ENCODE peak calls at places on chromosome 1, in eight cellular contexts. M, Z, E, Y, W, S, C and N are unnamed samples.

GRCh38 chr1:112807117-112807516 is 92.0 kb upstream of the PPM1J start:
- DNase-seq in W (peak), Z (no peak), M (no peak), C (no peak), E (no peak), S (no peak), Y (no peak), N (no peak)

GRCh38 chr1:94555091-94555490 is 13.5 kb upstream of the F3 start:
- DNase-seq in C (no peak), E (no peak), W (no peak), Y (no peak), Z (no peak), S (no peak), M (no peak), N (no peak)

GRCh38 chr1:194102607-194103006 is 916.2 kb upstream of the B3GALT2 start:
- DNase-seq in W (no peak), C (no peak), M (no peak), E (peak), Z (no peak), Y (peak), S (peak), N (no peak)

GRCh38 chr1:211236633-211237321 is 22.4 kb upstream of the RCOR3 start:
- DNase-seq in W (no peak), E (no peak), S (no peak), Y (no peak), M (no peak), Z (no peak), C (no peak), N (no peak)

GRCh38 chr1:23964235-23964668 is 4.6 kb downstream of the PNRC2 start:
- DNase-seq in E (no peak), Z (no peak), C (no peak), W (no peak), M (no peak), S (no peak), Y (no peak), N (no peak)

GRCh38 chr1:30527511-30528140 is 195.8 kb downstream of the MATN1 start:
- DNase-seq in Y (no peak), W (no peak), M (no peak), S (no peak), E (no peak), C (no peak), Z (no peak), N (no peak)

GRCh38 chr1:2213576-2214505 is 14.3 kb upstream of the SKI start:
- DNase-seq in E (no peak), W (no peak), C (no peak), S (no peak), Y (no peak), Z (no peak), M (no peak), N (peak)

GRCh38 chr1:2519029-2519685 is 7.2 kb downstream of the PANK4 start:
- DNase-seq in S (no peak), Z (no peak), E (no peak), M (no peak), C (no peak), W (no peak), Y (no peak), N (no peak)

GRCh38 chr1:7384679-7385078 is 386.4 kb upstream of the VAMP3 start:
- DNase-seq in W (no peak), S (no peak), Z (no peak), M (no peak), C (no peak), Y (no peak), E (no peak), N (no peak)

GRCh38 chr1:53631622-53632310 is 107.2 kb downstream of the GLIS1 start:
- DNase-seq in Z (no peak), M (no peak), W (no peak), Y (no peak), C (no peak), S (no peak), E (no peak), N (no peak)

GRCh38 chr1:50610563-50610962 is 187.3 kb upstream of the DMRTA2 start:
- DNase-seq in W (no peak), Z (no peak), Y (no peak), E (no peak), C (peak), S (no peak), M (no peak), N (no peak)

GRCh38 chr1:185314416-185314815 is 2.6 kb downstream of the IVNS1ABP start:
- DNase-seq in S (no peak), Y (no peak), E (no peak), Z (no peak), C (no peak), W (no peak), M (no peak), N (peak)

GRCh38 chr1:94951509-94952208 is 24.7 kb upstream of the CNN3 start:
- DNase-seq in Y (no peak), E (no peak), M (no peak), Z (no peak), S (no peak), W (no peak), C (no peak), N (no peak)

GRCh38 chr1:38052750-38053415 is 6.3 kb upstream of the POU3F1 start:
- DNase-seq in E (no peak), C (peak), Y (no peak), M (no peak), W (no peak), S (peak), Z (no peak), N (no peak)

GRCh38 chr1:30911061-30911954 is 2.8 kb upstream of the SDC3 start:
- DNase-seq in Z (peak), W (peak), C (no peak), M (peak), S (peak), E (peak), Y (peak), N (peak)

GRCh38 chr1:5637171-5637570 is 355.1 kb downstream of the NPHP4 start:
- DNase-seq in M (no peak), W (peak), C (no peak), S (peak), Z (peak), E (peak), Y (no peak), N (no peak)

GRCh38 chr1:231630558-231631205 is 4.1 kb downstream of the DISC1 start:
- DNase-seq in W (no peak), E (no peak), S (no peak), Y (no peak), M (no peak), Z (no peak), C (no peak), N (no peak)

GRCh38 chr1:84887261-84887934 is 5.6 kb downstream of the LPAR3 start:
- DNase-seq in S (no peak), C (no peak), M (no peak), Z (no peak), E (no peak), W (no peak), Y (no peak), N (no peak)

GRCh38 chr1:234954613-234955012 is 174.0 kb downstream of the TOMM20 start:
- DNase-seq in E (no peak), Z (no peak), Y (no peak), W (no peak), M (no peak), S (peak), C (no peak), N (no peak)

GRCh38 chr1:35120458-35121133 is 41.4 kb downstream of the ZMYM1 start:
- DNase-seq in Y (peak), Z (no peak), W (no peak), C (no peak), M (peak), S (no peak), E (no peak), N (peak)
- TF ChIP-seq POLR2A in Y (no peak), Z (no peak), W (no peak), C (peak), M (no peak), S (no peak), E (no peak), N (no peak)

DNA sequence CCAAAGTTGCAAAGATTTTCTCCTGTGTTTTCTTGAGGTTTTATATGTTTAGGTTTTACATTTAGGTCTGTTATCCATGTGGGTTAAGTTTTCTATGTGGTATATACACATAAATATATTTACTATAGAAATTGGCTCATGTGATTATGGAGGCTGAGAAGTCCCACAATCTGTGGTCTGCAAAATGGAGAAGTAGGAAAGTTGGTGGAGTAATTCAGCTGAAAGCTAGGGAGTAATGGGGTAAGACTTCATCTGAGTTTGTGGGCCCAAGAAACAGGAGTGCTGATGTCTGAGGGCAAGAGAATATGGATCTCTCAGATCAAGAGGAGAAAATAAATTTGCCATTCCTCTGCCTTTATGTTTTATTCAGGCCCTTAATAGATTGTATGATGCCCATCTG is 146.0 kb downstream of the GPATCH2 start:
- DNase-seq in W (no peak), S (peak), C (no peak), M (no peak), Z (no peak), Y (no peak), E (no peak), N (no peak)
- TF ChIP-seq MAX in W (no peak), S (no peak), C (no peak), M (no peak), Z (no peak), Y (no peak), E (no peak), N (no peak)

DNA sequence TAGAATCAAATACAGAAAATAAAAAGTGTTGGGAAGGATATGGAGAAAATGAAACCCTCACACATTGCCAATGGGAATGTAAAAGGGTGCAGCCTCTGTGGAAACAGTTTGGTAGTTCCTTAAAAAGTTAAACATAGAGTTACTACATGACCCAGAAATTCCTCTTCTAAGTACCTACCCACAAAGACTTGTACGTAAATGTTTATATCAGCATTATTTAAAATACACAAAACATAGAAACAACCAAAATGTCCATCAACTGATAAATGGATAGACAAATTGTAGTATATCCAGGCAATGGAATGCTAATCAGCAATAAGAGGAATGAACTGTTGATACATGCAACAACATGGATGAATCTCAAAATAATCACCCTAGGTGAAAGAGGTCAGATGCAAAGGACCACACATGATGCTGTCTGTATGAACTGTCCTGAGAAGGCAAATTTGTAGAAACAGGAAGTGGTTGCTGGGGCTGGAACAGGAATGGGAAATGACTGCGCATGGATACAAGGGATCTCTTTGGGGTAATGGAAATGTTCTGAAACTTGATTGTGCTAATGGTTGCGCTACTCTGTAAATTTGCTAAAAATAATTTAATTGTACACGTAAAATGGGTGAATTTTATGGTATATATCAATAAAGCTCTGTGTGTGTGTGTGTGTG is 18.9 kb downstream of the ZMYND12 start:
- DNase-seq in E (no peak), S (peak), Y (no peak), Z (no peak), C (no peak), W (no peak), M (no peak), N (peak)
- TF ChIP-seq POLR2A in E (no peak), S (no peak), Y (no peak), Z (no peak), C (no peak), W (no peak), M (no peak), N (no peak)

DNA sequence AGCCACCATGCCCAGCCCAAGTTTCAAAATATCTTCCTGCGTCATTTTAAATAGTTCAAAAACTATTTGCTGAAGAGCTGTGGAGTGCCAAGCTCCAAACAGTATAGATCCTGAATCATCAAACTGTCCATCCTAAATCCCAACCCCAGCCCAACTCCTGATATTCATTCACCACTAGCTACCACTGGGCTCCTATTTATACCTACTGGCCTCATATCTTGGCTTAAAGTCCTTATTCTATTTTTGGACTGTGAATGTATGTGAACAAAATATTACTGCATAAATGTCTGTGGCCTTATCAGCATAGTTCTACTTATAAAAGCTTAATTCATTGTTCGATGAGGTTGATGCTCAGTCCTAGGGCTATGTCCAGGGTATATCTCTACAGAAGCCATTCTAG is 5.2 kb upstream of the SCAMP3 start:
- DNase-seq in C (no peak), W (no peak), M (no peak), S (no peak), E (no peak), Z (no peak), Y (no peak), N (no peak)
- TF ChIP-seq MAX in C (no peak), W (no peak), M (no peak), S (no peak), E (no peak), Z (no peak), Y (no peak), N (no peak)

GRCh38 chr1:45206808-45207624 is 611 bp upstream of the ZSWIM5 start:
- DNase-seq in C (no peak), Z (no peak), M (no peak), E (no peak), W (no peak), Y (no peak), S (no peak), N (no peak)

GRCh38 chr1:45211061-45211460 is 4.7 kb upstream of the ZSWIM5 start:
- DNase-seq in C (no peak), S (no peak), E (no peak), M (no peak), Y (no peak), Z (no peak), W (no peak), N (no peak)

GRCh38 chr1:45200906-45201500 is 5.4 kb downstream of the ZSWIM5 start:
- DNase-seq in C (no peak), Y (peak), E (no peak), M (no peak), W (no peak), S (no peak), Z (no peak), N (no peak)

GRCh38 chr1:45205000-45205909 is 1.1 kb downstream of the ZSWIM5 start:
- DNase-seq in C (no peak), Y (peak), S (peak), Z (no peak), E (peak), M (no peak), W (no peak), N (peak)

DNA sequence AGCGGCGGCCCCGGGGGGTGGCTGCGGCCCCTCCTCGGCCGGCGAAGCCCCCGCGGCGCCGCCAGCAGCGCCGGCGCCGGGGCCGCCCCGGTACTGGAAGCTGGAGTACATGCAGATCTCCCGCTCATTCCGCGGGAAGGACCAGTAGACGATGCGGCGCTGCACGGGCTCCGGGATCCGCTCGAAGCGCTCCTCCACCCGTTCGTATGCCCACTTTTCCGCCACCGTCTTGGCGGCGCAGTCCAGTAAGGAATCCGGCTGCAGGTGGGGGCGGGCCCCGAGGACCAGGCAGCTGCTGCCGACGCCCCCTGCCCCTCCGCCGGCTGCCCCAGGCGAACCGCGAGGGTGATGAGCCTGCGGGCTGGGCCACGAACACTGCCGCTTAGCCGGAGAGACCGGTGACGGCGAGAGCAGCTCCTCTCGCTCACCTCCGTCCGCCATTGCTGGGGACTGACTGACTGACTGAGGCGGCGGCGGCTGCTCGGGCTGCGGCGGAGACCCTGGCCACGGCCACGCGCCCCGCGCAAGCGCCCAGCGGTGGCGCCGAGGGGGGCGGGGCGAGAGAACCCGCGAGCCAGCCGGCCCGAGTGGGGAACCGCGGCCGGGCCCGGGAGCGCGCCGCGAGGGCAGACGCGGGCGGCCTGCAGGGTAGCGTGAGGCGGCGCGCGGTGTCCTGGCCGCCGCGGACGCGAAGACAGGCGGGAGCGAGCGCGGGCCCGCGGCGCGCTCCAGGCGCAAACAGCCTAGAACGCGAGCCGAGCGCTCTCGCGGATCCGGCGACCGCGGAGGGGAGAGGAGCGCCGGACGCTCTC is at the start of gene ZSWIM5:
- DNase-seq in E (peak), W (peak), S (peak), Z (peak), M (no peak), Y (peak), C (no peak), N (peak)
- TF ChIP-seq POLR2A in E (peak), W (no peak), S (no peak), Z (peak), M (no peak), Y (peak), C (peak), N (no peak)

DNA sequence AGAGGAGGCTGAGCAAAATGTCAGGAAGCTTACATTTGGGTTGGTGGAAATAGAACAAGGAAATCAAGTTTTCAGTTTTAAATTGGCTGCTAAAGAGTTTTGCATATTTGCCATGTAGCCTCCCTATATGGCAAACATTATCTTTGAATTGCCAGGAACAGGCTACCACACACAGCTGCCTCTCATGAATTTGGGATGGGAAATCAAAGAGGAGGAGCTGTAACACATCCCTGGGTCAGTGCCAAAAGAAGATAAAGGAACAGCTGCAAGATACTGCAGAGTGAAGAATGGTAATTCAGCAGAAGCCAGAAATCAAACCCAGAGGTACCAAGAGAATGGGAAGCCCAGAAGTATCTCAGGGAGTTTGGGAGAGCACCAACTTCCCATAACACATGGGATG is 18.6 kb upstream of the RASAL2 start:
- DNase-seq in M (no peak), C (no peak), S (no peak), Z (no peak), Y (no peak), E (no peak), W (no peak), N (no peak)
- TF ChIP-seq MAX in M (no peak), C (no peak), S (no peak), Z (no peak), Y (no peak), E (no peak), W (no peak), N (no peak)

GRCh38 chr1:40036574-40036973 is 4.0 kb upstream of the CAP1 start:
- DNase-seq in Z (no peak), E (no peak), C (no peak), M (no peak), S (peak), W (peak), Y (no peak), N (peak)
- TF ChIP-seq POLR2A in Z (no peak), E (no peak), C (no peak), M (no peak), S (no peak), W (no peak), Y (no peak), N (no peak)

GRCh38 chr1:75989130-75989529 is 56.9 kb upstream of the ASB17 start:
- DNase-seq in E (no peak), Y (no peak), Z (no peak), M (no peak), W (no peak), S (no peak), C (no peak), N (no peak)

GRCh38 chr1:75986478-75986877 is 54.3 kb upstream of the ASB17 start:
- DNase-seq in Y (no peak), E (no peak), S (no peak), W (no peak), M (no peak), C (no peak), Z (no peak), N (no peak)

GRCh38 chr1:75981188-75981897 is 49.1 kb upstream of the ASB17 start:
- DNase-seq in W (no peak), E (no peak), Y (no peak), Z (no peak), C (no peak), M (no peak), S (no peak), N (no peak)

GRCh38 chr1:75984781-75985180 is 52.6 kb upstream of the ASB17 start:
- DNase-seq in S (no peak), M (no peak), Y (no peak), E (no peak), W (no peak), C (no peak), Z (no peak), N (no peak)

DNA sequence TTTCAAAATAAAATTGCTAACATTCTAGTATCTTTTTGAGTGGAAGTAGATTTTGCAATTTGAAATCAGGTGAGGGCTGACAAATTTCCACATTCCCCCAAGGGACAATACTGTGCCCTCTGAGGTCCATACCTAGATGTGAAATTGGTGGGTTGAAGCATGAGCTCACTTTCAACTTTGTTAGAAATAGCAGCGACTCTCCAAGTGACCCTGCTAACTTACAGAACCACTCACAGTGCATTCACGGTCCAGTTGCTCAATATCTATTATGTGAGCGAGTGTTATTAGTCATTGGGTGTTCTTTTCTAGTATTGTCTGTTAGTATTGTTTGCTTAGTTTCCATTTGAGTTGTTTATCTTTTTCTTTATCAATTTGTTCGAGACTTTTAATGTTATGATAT is 53.6 kb upstream of the ASB17 start:
- DNase-seq in E (peak), Z (no peak), S (peak), M (no peak), Y (no peak), C (peak), W (no peak), N (no peak)
- TF ChIP-seq MAX in E (no peak), Z (no peak), S (no peak), M (no peak), Y (no peak), C (no peak), W (no peak), N (no peak)

GRCh38 chr1:93446837-93447451 is 974 bp upstream of the FNBP1L start:
- DNase-seq in M (no peak), S (no peak), C (no peak), Z (no peak), E (peak), W (peak), Y (peak), N (peak)

GRCh38 chr1:93448292-93448982 is 519 bp downstream of the FNBP1L start:
- DNase-seq in S (peak), Z (no peak), W (peak), C (no peak), E (peak), M (no peak), Y (peak), N (peak)

GRCh38 chr1:93450331-93450730 is 2.4 kb downstream of the FNBP1L start:
- DNase-seq in Z (no peak), S (peak), Y (no peak), E (no peak), M (no peak), C (no peak), W (no peak), N (no peak)

GRCh38 chr1:93447481-93448291 is at the start of gene FNBP1L:
- DNase-seq in S (peak), Z (no peak), M (no peak), C (no peak), W (peak), Y (peak), E (peak), N (peak)

GRCh38 chr1:93448983-93449805 is 1.3 kb downstream of the FNBP1L start:
- DNase-seq in E (peak), C (no peak), Z (no peak), W (no peak), M (no peak), Y (peak), S (no peak), N (peak)
- TF ChIP-seq POLR2A in E (no peak), C (no peak), Z (no peak), W (no peak), M (peak), Y (no peak), S (no peak), N (no peak)